ENCODE peak calls at places on chromosomes 12 and 14, in seven cellular contexts. X is fibroblast of pulmonary artery; P is stimulated activated CD8-positive, alpha-beta memory T cell treated with anti-CD3 and anti-CD28 coated beads, Interleukin-4, amount 100 ng/mL, for 48 hours; I is nephron progenitor cell; K is AG04450; V is stimulated activated CD4-positive, alpha-beta T cell treated with anti-CD3 and anti-CD28 coated beads, Interleukin-1b, Interleukin-23, amount 100 ng/mL, for 4 hours; T is KG1. Z is an unnamed sample.

GRCh38 chr12:15627995-15628945 is 160.9 kb downstream of the EPS8 start:
- DNase-seq in V (no peak), P (no peak), X (peak; percentile 66), K (no peak), T (no peak), I (no peak), Z (no peak)

GRCh38 chr12:6700646-6701051 is at the start of gene PIANP:
- DNase-seq in X (no peak), P (peak; percentile 55), V (peak; percentile 41), K (no peak), I (peak; percentile 84), T (no peak), Z (peak; percentile 41)

GRCh38 chr12:77087427-77087826 is 22.1 kb upstream of the E2F7 start:
- DNase-seq in K (peak; percentile 82), P (no peak), I (no peak), T (no peak), X (peak; percentile 91), V (no peak), Z (no peak)

GRCh38 chr12:125220404-125221273 is 155.4 kb downstream of the AACS start:
- DNase-seq in T (no peak), P (peak; percentile 24), I (no peak), X (peak; percentile 3), K (no peak), V (no peak), Z (no peak)

GRCh38 chr12:104555650-104556049 is 98.9 kb downstream of the CHST11 start:
- DNase-seq in T (no peak), I (no peak), K (no peak), P (no peak), X (no peak), V (no peak), Z (no peak)

GRCh38 chr12:1590083-1590979 is 4.0 kb downstream of the FBXL14 start:
- DNase-seq in X (peak; percentile 47), V (no peak), T (no peak), K (no peak), P (no peak), I (peak; percentile 65), Z (no peak)

GRCh38 chr12:24948452-24948815 is 467 bp downstream of the BCAT1 start:
- DNase-seq in V (no peak), K (no peak), T (no peak), P (peak; percentile 54), I (peak; percentile 14), X (peak; percentile 63), Z (peak; percentile 22)

GRCh38 chr12:47744005-47744651 is 14.6 kb downstream of the RAPGEF3 start:
- DNase-seq in P (peak; percentile 59), V (peak; percentile 55), T (no peak), X (no peak), I (no peak), K (no peak), Z (peak; percentile 39)

GRCh38 chr14:67998804-67999203 is 179.2 kb downstream of the RAD51B start:
- DNase-seq in I (no peak), V (no peak), K (no peak), P (no peak), X (no peak), T (no peak), Z (no peak)

GRCh38 chr14:62409185-62409584 is 636.1 kb downstream of the KCNH5 start:
- DNase-seq in V (no peak), K (no peak), T (no peak), I (no peak), P (no peak), X (no peak), Z (no peak)

GRCh38 chr14:79543348-79543747 is 668.0 kb downstream of the DIO2 start:
- DNase-seq in X (no peak), V (no peak), K (no peak), P (no peak), I (no peak), T (no peak), Z (no peak)

GRCh38 chr12:96908170-96908675 is 1.2 kb downstream of the NEDD1 start:
- DNase-seq in T (no peak), P (peak; percentile 32), V (peak; percentile 15), I (no peak), K (no peak), X (no peak), Z (peak; percentile 18)